ENCODE peak calls at places on chromosomes 12 and 14, in five cellular contexts. P is K562, O is SK-N-SH, N is Panc1, D is H1. Q is an unnamed sample.

GRCh38 chr12:43009866-43010265 is 420.3 kb upstream of the PRICKLE1 start:
- DNase-seq in D (no peak), P (no peak), N (no peak), O (no peak), Q (no peak)

GRCh38 chr12:46266869-46267617 is 1.8 kb downstream of the SLC38A1 start:
- DNase-seq in D (peak), P (peak), O (peak), N (no peak), Q (peak)

GRCh38 chr14:36747411-36748184 is 85.9 kb downstream of the PAX9 start:
- DNase-seq in N (no peak), P (peak), D (no peak), O (peak), Q (peak)

GRCh38 chr14:67570453-67570852 is 29.6 kb downstream of the PIGH start:
- DNase-seq in P (no peak), O (no peak), D (no peak), N (no peak), Q (no peak)

GRCh38 chr12:98106201-98106600 is 409.2 kb upstream of the TMPO start:
- DNase-seq in P (no peak), N (no peak), O (no peak), D (no peak), Q (no peak)

GRCh38 chr14:53608369-53608768 is 348.3 kb downstream of the BMP4 start:
- DNase-seq in P (no peak), O (no peak), D (no peak), N (no peak), Q (no peak)

GRCh38 chr12:126936181-126936851 is 1330.7 kb upstream of the TMEM132C start:
- DNase-seq in D (no peak), N (no peak), O (no peak), P (no peak), Q (no peak)

GRCh38 chr12:124259168-124260066 is 35.5 kb upstream of the RFLNA start:
- DNase-seq in N (no peak), O (peak), P (peak), D (no peak), Q (no peak)

GRCh38 chr14:39442293-39442692 is 10.1 kb upstream of the FBXO33 start:
- DNase-seq in N (no peak), O (no peak), P (no peak), D (no peak), Q (no peak)

GRCh38 chr12:16323010-16323409 is 24.4 kb upstream of the MGST1 start:
- DNase-seq in P (no peak), D (no peak), O (no peak), N (no peak), Q (no peak)

GRCh38 chr14:51095854-51096823 is 1.2 kb upstream of the TRIM9 start:
- DNase-seq in P (no peak), O (peak), D (no peak), N (no peak), Q (no peak)

GRCh38 chr14:24013654-24014514 is 25.2 kb downstream of the DHRS4L2 start:
- DNase-seq in P (peak), O (peak), D (no peak), N (peak), Q (peak)

GRCh38 chr12:94112116-94112515 is 36.3 kb upstream of the PLXNC1 start:
- DNase-seq in P (no peak), D (no peak), N (no peak), O (no peak), Q (no peak)

GRCh38 chr12:3020850-3021435 is 56.2 kb upstream of the TSPAN9 start:
- DNase-seq in O (no peak), D (no peak), N (no peak), P (no peak), Q (no peak)

GRCh38 chr12:110316861-110317260 is 35.8 kb downstream of the ATP2A2 start:
- DNase-seq in D (no peak), P (no peak), N (no peak), O (no peak), Q (no peak)

GRCh38 chr12:50690923-50691322 is 73.0 kb upstream of the ATF1 start:
- DNase-seq in O (no peak), P (no peak), N (no peak), D (no peak), Q (peak)

GRCh38 chr14:100645200-100645985 is 58.2 kb upstream of the BEGAIN start:
- DNase-seq in O (peak), D (peak), P (peak), N (no peak), Q (peak)

GRCh38 chr12:111454716-111455447 is 49.2 kb downstream of the SH2B3 start:
- DNase-seq in D (peak), N (no peak), P (no peak), O (no peak), Q (no peak)

GRCh38 chr14:50394713-50395112 is 2.0 kb downstream of the CDKL1 start:
- DNase-seq in N (no peak), O (no peak), D (no peak), P (no peak), Q (no peak)

GRCh38 chr12:2460051-2460450 is 334.7 kb upstream of the FKBP4 start:
- DNase-seq in N (no peak), D (no peak), P (no peak), O (no peak), Q (no peak)

GRCh38 chr12:69925291-69925690 is 100.3 kb downstream of the MYRFL start:
- DNase-seq in P (no peak), D (no peak), O (no peak), N (no peak), Q (peak)

GRCh38 chr12:69927145-69927544 is 102.1 kb downstream of the MYRFL start:
- DNase-seq in O (no peak), N (no peak), D (no peak), P (no peak), Q (no peak)

GRCh38 chr12:69932154-69932553 is 107.1 kb downstream of the MYRFL start:
- DNase-seq in D (no peak), P (no peak), O (no peak), N (no peak), Q (no peak)

GRCh38 chr12:69929531-69929930 is 104.5 kb downstream of the MYRFL start:
- DNase-seq in P (no peak), D (no peak), O (no peak), N (no peak), Q (no peak)

DNA sequence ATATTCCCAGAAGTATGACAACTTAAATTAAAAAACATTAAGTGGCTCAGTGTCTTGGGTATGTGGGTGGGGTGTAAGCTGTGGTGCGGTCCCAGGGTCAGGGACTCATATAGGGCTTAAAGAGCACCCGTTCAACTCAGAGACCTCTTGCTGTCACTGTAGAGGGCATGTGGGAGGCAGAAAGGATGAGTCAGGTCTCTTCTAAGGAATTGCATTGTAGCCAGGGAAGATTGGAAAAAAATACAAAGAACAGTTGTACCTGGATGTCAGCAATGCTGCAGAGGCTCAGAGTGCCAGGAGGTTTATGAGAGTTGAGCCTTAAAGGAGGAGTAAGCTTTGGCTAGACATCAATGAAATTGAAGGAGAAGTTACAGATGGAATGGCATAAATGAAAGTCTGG is 104.1 kb downstream of the MYRFL start:
- DNase-seq in D (no peak), N (no peak), P (no peak), O (no peak), Q (no peak)
- TF ChIP-seq SIN3A in D (no peak), N (no peak), P (no peak), O (no peak), Q (no peak)

DNA sequence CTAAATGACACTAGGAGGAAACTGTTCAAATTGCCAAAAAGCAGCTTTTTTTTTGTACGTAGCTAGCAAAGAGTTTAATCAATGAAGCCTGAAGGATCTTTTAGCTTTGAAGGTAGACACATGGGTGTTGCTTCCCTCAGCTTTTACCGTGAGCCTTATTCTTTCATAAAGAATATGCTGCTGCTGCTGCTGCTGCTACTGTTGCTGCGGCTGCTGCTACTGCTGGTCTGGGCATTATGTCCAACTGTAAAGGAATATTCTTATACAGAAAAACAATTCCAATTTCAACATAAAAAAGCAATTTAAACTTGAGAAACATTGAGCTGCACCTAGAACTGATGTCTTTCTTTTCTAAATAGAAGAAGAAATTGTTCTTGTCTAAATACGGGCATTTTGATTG is 38.9 kb upstream of the PPP1R12A start:
- DNase-seq in N (no peak), O (no peak), D (no peak), P (no peak), Q (no peak)
- TF ChIP-seq SIN3A in N (no peak), O (no peak), D (no peak), P (no peak), Q (no peak)

GRCh38 chr12:93025145-93026103 is 96.3 kb upstream of the EEA1 start:
- DNase-seq in D (no peak), O (peak), N (peak), P (peak), Q (no peak)
- TF ChIP-seq SIN3A in D (no peak), O (no peak), N (no peak), P (no peak), Q (no peak)

DNA sequence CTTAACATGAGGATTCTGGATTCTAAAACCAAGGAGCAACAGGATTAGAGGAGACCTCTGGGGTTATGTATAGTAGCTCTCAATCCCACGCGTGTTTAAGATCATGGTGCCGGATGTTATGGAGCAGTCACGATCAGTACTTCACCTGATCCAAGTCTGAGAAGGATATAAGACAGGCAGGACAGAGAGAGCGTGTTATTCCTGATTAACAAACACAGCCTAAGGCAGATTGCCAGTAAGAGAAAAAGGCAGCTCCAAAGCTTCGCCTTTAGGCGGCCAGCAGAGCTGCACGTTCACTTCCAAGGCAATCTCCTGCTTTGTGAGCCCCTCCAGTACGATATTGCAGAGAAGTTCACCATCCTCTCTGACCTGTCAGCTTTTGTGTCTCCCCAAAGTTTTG is 5.5 kb downstream of the SETD3 start:
- DNase-seq in P (peak), D (no peak), O (no peak), N (no peak), Q (no peak)
- TF ChIP-seq SIN3A in P (no peak), D (no peak), O (no peak), N (no peak), Q (no peak)

DNA sequence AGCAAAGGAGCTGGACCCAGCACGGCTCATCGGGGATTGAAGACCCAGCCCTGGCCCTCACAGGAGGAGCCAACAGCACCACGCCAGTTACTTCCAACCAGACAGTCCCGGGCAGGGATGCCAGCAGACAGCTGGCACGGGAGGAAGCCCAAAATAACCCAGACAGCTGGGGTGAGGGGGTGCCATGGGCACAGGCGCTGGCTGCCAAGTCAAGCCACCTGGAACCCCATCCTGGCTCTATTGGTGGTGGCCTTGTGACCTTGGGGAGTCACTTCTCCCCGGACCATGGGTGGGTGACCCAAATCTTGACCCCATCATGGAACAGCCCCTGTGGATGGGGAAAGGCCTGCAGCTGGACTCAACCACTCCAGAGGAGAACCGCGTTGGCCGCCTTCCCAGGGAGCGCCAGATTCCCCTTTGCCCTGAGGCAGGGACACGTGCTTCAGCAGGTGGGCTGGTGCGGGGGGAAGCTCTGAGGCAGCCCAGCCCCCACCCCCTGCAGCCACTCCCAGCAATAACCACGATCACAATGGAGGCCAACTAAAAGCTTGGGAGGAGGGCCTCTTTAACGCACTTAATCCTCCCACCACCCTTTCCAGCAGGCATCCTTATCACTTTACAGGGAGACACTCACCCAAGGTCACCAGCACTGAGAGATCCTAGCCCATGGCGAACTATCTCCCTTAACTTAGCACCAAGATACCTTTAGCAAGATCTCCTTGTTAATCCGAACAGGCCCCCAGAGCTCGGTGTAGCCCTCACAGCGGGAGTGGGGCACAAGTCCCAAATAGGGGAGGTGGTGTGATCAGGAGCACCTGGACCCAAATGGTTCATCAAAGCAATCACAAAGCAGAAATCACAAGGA is 4.7 kb upstream of the RHOF start:
- DNase-seq in P (peak), D (no peak), O (peak), N (no peak), Q (no peak)
- TF ChIP-seq SIN3A in P (no peak), D (no peak), O (no peak), N (no peak), Q (no peak)

Q was measured in HepG2.